ENCODE peak calls at places on chromosome 6, in seven cellular contexts. One of them, this sample, is unnamed.

GRCh38 chr6:53338304-53338703 is 10.4 kb downstream of the ELOVL5 start:
- DNase-seq in pancreas: no peak
- DNase-seq in mammary epithelial cell: no peak
- DNase-seq in heart right ventricle: no peak
- DNase-seq in naive thymus-derived CD4-positive, alpha-beta T cell: no peak
- DNase-seq in tibial nerve: no peak
- DNase-seq in dorsolateral prefrontal cortex: no peak
- DNase-seq in this sample: no peak

GRCh38 chr6:88843040-88843439 is 120.4 kb downstream of the RNGTT start:
- DNase-seq in pancreas: no peak
- DNase-seq in mammary epithelial cell: no peak
- DNase-seq in heart right ventricle: no peak
- DNase-seq in naive thymus-derived CD4-positive, alpha-beta T cell: no peak
- DNase-seq in tibial nerve: no peak
- DNase-seq in dorsolateral prefrontal cortex: no peak
- DNase-seq in this sample: no peak

GRCh38 chr6:18091382-18091781 is 31.1 kb downstream of the NHLRC1 start:
- DNase-seq in pancreas: no peak
- DNase-seq in mammary epithelial cell: no peak
- DNase-seq in heart right ventricle: no peak
- DNase-seq in naive thymus-derived CD4-positive, alpha-beta T cell: no peak
- DNase-seq in tibial nerve: no peak
- DNase-seq in dorsolateral prefrontal cortex: no peak
- DNase-seq in this sample: no peak

GRCh38 chr6:64054870-64055269 is 419.3 kb downstream of the PHF3 start:
- DNase-seq in pancreas: no peak
- DNase-seq in mammary epithelial cell: no peak
- DNase-seq in heart right ventricle: no peak
- DNase-seq in naive thymus-derived CD4-positive, alpha-beta T cell: no peak
- DNase-seq in tibial nerve: no peak
- DNase-seq in dorsolateral prefrontal cortex: no peak
- DNase-seq in this sample: no peak

GRCh38 chr6:3796396-3796795 is 44.9 kb upstream of the PXDC1 start:
- DNase-seq in pancreas: no peak
- DNase-seq in mammary epithelial cell: peak
- DNase-seq in heart right ventricle: peak
- DNase-seq in naive thymus-derived CD4-positive, alpha-beta T cell: no peak
- DNase-seq in tibial nerve: no peak
- DNase-seq in dorsolateral prefrontal cortex: no peak
- DNase-seq in this sample: no peak

GRCh38 chr6:105902401-105903031 is 183.6 kb upstream of the PRDM1 start:
- DNase-seq in pancreas: no peak
- DNase-seq in mammary epithelial cell: no peak
- DNase-seq in heart right ventricle: no peak
- DNase-seq in naive thymus-derived CD4-positive, alpha-beta T cell: no peak
- DNase-seq in tibial nerve: no peak
- DNase-seq in dorsolateral prefrontal cortex: no peak
- DNase-seq in this sample: no peak

GRCh38 chr6:56388414-56388752 is 141.0 kb upstream of the COL21A1 start:
- DNase-seq in pancreas: no peak
- DNase-seq in mammary epithelial cell: peak
- DNase-seq in heart right ventricle: no peak
- DNase-seq in naive thymus-derived CD4-positive, alpha-beta T cell: no peak
- DNase-seq in tibial nerve: no peak
- DNase-seq in dorsolateral prefrontal cortex: no peak
- DNase-seq in this sample: no peak

GRCh38 chr6:90274481-90275030 is 22.1 kb downstream of the BACH2 start:
- DNase-seq in pancreas: no peak
- DNase-seq in mammary epithelial cell: no peak
- DNase-seq in heart right ventricle: no peak
- DNase-seq in naive thymus-derived CD4-positive, alpha-beta T cell: peak
- DNase-seq in tibial nerve: no peak
- DNase-seq in dorsolateral prefrontal cortex: no peak
- DNase-seq in this sample: peak

GRCh38 chr6:87092435-87092834 is 2.5 kb downstream of the CGA start:
- DNase-seq in pancreas: no peak
- DNase-seq in mammary epithelial cell: no peak
- DNase-seq in heart right ventricle: no peak
- DNase-seq in naive thymus-derived CD4-positive, alpha-beta T cell: no peak
- DNase-seq in tibial nerve: no peak
- DNase-seq in dorsolateral prefrontal cortex: no peak
- DNase-seq in this sample: no peak

GRCh38 chr6:112234596-112234995 is 19.8 kb downstream of the LAMA4 start:
- DNase-seq in pancreas: no peak
- DNase-seq in mammary epithelial cell: no peak
- DNase-seq in heart right ventricle: no peak
- DNase-seq in naive thymus-derived CD4-positive, alpha-beta T cell: no peak
- DNase-seq in tibial nerve: no peak
- DNase-seq in dorsolateral prefrontal cortex: no peak
- DNase-seq in this sample: no peak

GRCh38 chr6:112231609-112232060 is 22.7 kb downstream of the LAMA4 start:
- DNase-seq in pancreas: no peak
- DNase-seq in mammary epithelial cell: peak
- DNase-seq in heart right ventricle: no peak
- DNase-seq in naive thymus-derived CD4-positive, alpha-beta T cell: no peak
- DNase-seq in tibial nerve: no peak
- DNase-seq in dorsolateral prefrontal cortex: no peak
- DNase-seq in this sample: no peak

GRCh38 chr6:112235956-112236355 is 18.4 kb downstream of the LAMA4 start:
- DNase-seq in pancreas: no peak
- DNase-seq in mammary epithelial cell: peak
- DNase-seq in heart right ventricle: no peak
- DNase-seq in naive thymus-derived CD4-positive, alpha-beta T cell: no peak
- DNase-seq in tibial nerve: no peak
- DNase-seq in dorsolateral prefrontal cortex: no peak
- DNase-seq in this sample: no peak

GRCh38 chr6:112232845-112233256 is 21.5 kb downstream of the LAMA4 start:
- DNase-seq in pancreas: peak
- DNase-seq in mammary epithelial cell: no peak
- DNase-seq in heart right ventricle: peak
- DNase-seq in naive thymus-derived CD4-positive, alpha-beta T cell: no peak
- DNase-seq in tibial nerve: peak
- DNase-seq in dorsolateral prefrontal cortex: no peak
- DNase-seq in this sample: no peak

GRCh38 chr6:112233864-112234263 is 20.5 kb downstream of the LAMA4 start:
- DNase-seq in pancreas: no peak
- DNase-seq in mammary epithelial cell: no peak
- DNase-seq in heart right ventricle: peak
- DNase-seq in naive thymus-derived CD4-positive, alpha-beta T cell: no peak
- DNase-seq in tibial nerve: no peak
- DNase-seq in dorsolateral prefrontal cortex: no peak
- DNase-seq in this sample: no peak
- H3K4me3 ChIP-seq in pancreas: no peak
- H3K4me3 ChIP-seq in mammary epithelial cell: no peak
- H3K4me3 ChIP-seq in heart right ventricle: no peak
- H3K4me3 ChIP-seq in naive thymus-derived CD4-positive, alpha-beta T cell: no peak
- H3K4me3 ChIP-seq in tibial nerve: no peak
- H3K4me3 ChIP-seq in dorsolateral prefrontal cortex: no peak
- H3K4me3 ChIP-seq in this sample: no peak

GRCh38 chr6:68054776-68055175 is 580.3 kb upstream of the ADGRB3 start:
- DNase-seq in pancreas: no peak
- DNase-seq in mammary epithelial cell: no peak
- DNase-seq in heart right ventricle: no peak
- DNase-seq in naive thymus-derived CD4-positive, alpha-beta T cell: no peak
- DNase-seq in tibial nerve: no peak
- DNase-seq in dorsolateral prefrontal cortex: no peak
- DNase-seq in this sample: no peak

GRCh38 chr6:68059261-68059660 is 575.8 kb upstream of the ADGRB3 start:
- DNase-seq in pancreas: no peak
- DNase-seq in mammary epithelial cell: no peak
- DNase-seq in heart right ventricle: no peak
- DNase-seq in naive thymus-derived CD4-positive, alpha-beta T cell: no peak
- DNase-seq in tibial nerve: no peak
- DNase-seq in dorsolateral prefrontal cortex: no peak
- DNase-seq in this sample: no peak

DNA sequence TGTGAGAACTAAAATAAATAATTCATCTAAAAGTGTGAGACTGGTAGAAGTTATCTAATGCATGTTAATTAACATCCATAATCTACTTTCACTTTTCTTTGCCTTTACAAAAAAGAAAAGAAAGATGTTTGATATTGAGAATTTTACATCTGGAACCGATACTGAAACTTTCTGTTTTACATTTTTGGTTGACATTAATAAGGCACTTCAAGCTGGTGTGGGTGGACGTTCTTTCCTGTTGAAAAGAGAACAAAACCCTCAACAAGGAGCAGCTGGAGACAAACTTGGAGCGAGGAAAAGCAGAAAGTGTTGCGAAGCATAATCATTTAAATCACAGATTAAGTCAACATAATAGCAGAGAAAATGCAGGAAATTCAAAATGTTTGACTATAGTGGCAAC is 575.2 kb upstream of the ADGRB3 start:
- DNase-seq in pancreas: no peak
- DNase-seq in mammary epithelial cell: no peak
- DNase-seq in heart right ventricle: no peak
- DNase-seq in naive thymus-derived CD4-positive, alpha-beta T cell: no peak
- DNase-seq in tibial nerve: no peak
- DNase-seq in dorsolateral prefrontal cortex: no peak
- DNase-seq in this sample: no peak
- H3K4me3 ChIP-seq in pancreas: no peak
- H3K4me3 ChIP-seq in mammary epithelial cell: no peak
- H3K4me3 ChIP-seq in heart right ventricle: no peak
- H3K4me3 ChIP-seq in naive thymus-derived CD4-positive, alpha-beta T cell: no peak
- H3K4me3 ChIP-seq in tibial nerve: no peak
- H3K4me3 ChIP-seq in dorsolateral prefrontal cortex: no peak
- H3K4me3 ChIP-seq in this sample: no peak

DNA sequence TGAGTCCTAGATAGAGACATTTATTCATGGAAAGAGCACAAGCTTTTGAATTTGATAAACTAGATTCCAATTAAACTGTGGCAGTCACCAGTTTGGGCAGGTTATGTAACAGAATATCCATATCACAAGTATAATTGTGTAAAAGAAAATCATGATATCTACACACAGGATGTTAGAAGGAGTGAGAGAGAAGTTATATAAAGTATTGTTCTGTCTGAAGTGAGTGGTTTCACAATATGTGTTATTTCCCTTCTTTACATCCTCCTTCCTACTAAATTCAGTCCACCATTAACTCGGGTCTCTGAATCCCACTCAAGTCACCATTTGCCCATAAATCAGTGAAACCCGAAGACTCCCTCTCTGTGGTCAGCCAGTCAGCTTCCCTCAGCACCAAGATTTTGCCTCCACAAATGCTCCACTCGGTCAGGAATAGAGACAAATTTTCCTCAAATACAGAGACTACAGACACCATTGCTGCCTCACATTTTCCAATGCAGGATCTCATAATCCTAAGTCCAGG is 776 bp downstream of the HLA-DQB1 start:
- DNase-seq in pancreas: no peak
- DNase-seq in mammary epithelial cell: no peak
- DNase-seq in heart right ventricle: no peak
- DNase-seq in naive thymus-derived CD4-positive, alpha-beta T cell: no peak
- DNase-seq in tibial nerve: no peak
- DNase-seq in dorsolateral prefrontal cortex: no peak
- DNase-seq in this sample: no peak
- H3K4me3 ChIP-seq in pancreas: no peak
- H3K4me3 ChIP-seq in mammary epithelial cell: no peak
- H3K4me3 ChIP-seq in heart right ventricle: peak
- H3K4me3 ChIP-seq in naive thymus-derived CD4-positive, alpha-beta T cell: peak
- H3K4me3 ChIP-seq in tibial nerve: no peak
- H3K4me3 ChIP-seq in dorsolateral prefrontal cortex: no peak
- H3K4me3 ChIP-seq in this sample: no peak

DNA sequence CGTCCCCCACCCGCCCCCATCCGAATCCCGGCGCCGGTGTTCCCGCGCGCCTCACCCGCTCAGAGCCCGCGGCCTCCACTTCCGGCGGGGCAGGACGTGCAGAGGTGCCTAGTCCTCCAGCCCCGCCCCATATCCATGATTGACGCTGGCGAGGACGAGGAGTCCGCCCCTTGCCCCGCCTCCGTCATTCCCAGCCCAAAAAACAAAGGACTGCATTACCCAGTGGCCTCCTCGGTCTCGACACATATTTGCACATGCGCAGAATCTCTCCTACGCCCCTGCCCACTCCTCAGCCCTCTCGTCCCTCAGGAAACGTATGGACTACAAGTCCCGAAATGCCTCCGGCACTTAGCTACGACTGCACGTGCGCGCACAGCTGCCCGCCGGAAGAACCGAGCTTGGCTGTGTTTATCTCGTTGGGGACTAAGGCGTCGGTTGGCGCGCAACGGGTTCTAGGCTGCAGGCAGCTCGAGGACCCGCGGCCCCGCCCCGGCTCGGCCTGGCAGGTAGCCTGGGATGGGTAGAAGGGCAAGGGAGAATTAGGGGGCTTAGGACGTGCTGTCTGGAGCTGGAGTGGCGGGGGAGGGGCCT is at the start of the genes KLHDC3 and MEA1:
- DNase-seq in pancreas: peak
- DNase-seq in mammary epithelial cell: peak
- DNase-seq in heart right ventricle: peak
- DNase-seq in naive thymus-derived CD4-positive, alpha-beta T cell: peak
- DNase-seq in tibial nerve: peak
- DNase-seq in dorsolateral prefrontal cortex: peak
- DNase-seq in this sample: peak
- H3K4me3 ChIP-seq in pancreas: peak
- H3K4me3 ChIP-seq in mammary epithelial cell: peak
- H3K4me3 ChIP-seq in heart right ventricle: peak
- H3K4me3 ChIP-seq in naive thymus-derived CD4-positive, alpha-beta T cell: peak
- H3K4me3 ChIP-seq in tibial nerve: peak
- H3K4me3 ChIP-seq in dorsolateral prefrontal cortex: peak
- H3K4me3 ChIP-seq in this sample: peak

This sample was measured in Jurkat, Clone E6-1.